ENCODE peak calls at places on chromosomes 7 and 10, in seven cellular contexts. W is progenitor cell of endocrine pancreas; T is hepatocyte; R is glutamatergic neuron; U is activated CD8-positive, alpha-beta T cell treated with anti-CD3 and anti-CD28 coated beads for 36 hours; F is nephron progenitor cell; Y is cardiac fibroblast. O is an unnamed sample.

GRCh38 chr7:106514887-106515286 is 146.1 kb downstream of the CCDC71L start:
- DNase-seq in W (no peak), T (no peak), R (no peak), U (no peak), F (no peak), Y (no peak), O (no peak)

GRCh38 chr7:112160130-112160770 is 45.9 kb downstream of the DOCK4 start:
- DNase-seq in W (no peak), T (peak; percentile 51), R (no peak), U (no peak), F (no peak), Y (peak; percentile 38), O (no peak)

GRCh38 chr7:151448261-151449252 is 8.6 kb upstream of the CRYGN start:
- DNase-seq in W (peak; percentile 63), T (peak; percentile 82), R (peak; percentile 81), U (peak; percentile 86), F (peak; percentile 76), Y (peak; percentile 69), O (peak; percentile 76)

GRCh38 chr10:25896421-25896820 is 37.6 kb upstream of the MYO3A start:
- DNase-seq in W (no peak), T (no peak), R (no peak), U (no peak), F (no peak), Y (no peak), O (no peak)

GRCh38 chr7:114085592-114086490 is 167.0 kb upstream of the PPP1R3A start:
- DNase-seq in W (peak; percentile 67), T (peak; percentile 92), R (peak; percentile 75), U (peak; percentile 46), F (peak; percentile 71), Y (peak; percentile 43), O (peak; percentile 75)

GRCh38 chr10:13271552-13272163 is 28.2 kb downstream of the PHYH start:
- DNase-seq in W (peak; percentile 27), T (peak; percentile 38), R (peak; percentile 78), U (peak; percentile 70), F (peak; percentile 48), Y (peak; percentile 32), O (peak; percentile 53)

GRCh38 chr7:135167360-135167759 is 3.1 kb downstream of the CYREN start:
- DNase-seq in W (no peak), T (no peak), R (no peak), U (no peak), F (no peak), Y (no peak), O (no peak)

GRCh38 chr7:120138497-120138896 is 134.5 kb upstream of the KCND2 start:
- DNase-seq in W (no peak), T (no peak), R (no peak), U (no peak), F (no peak), Y (no peak), O (no peak)

GRCh38 chr7:87190806-87191205 is 28.7 kb downstream of the TMEM243 start:
- DNase-seq in W (no peak), T (no peak), R (no peak), U (no peak), F (no peak), Y (no peak), O (no peak)

GRCh38 chr10:72503241-72503640 is 122.6 kb downstream of the MICU1 start:
- DNase-seq in W (no peak), T (no peak), R (no peak), U (no peak), F (no peak), Y (peak; percentile 80), O (no peak)

GRCh38 chr10:58896229-58896628 is 280.2 kb upstream of the PHYHIPL start:
- DNase-seq in W (no peak), T (peak; percentile 21), R (no peak), U (no peak), F (no peak), Y (no peak), O (no peak)

GRCh38 chr10:131804551-131805295 is 96.1 kb upstream of the PPP2R2D start:
- DNase-seq in W (no peak), T (no peak), R (no peak), U (no peak), F (no peak), Y (no peak), O (no peak)

GRCh38 chr10:127939786-127940330 is 33.0 kb downstream of the PTPRE start:
- DNase-seq in W (no peak), T (no peak), R (no peak), U (no peak), F (no peak), Y (no peak), O (no peak)

GRCh38 chr7:129343099-129343700 is 91.0 kb upstream of the STRIP2 start:
- DNase-seq in W (no peak), T (peak; percentile 57), R (no peak), U (peak; percentile 16), F (no peak), Y (peak; percentile 77), O (no peak)

GRCh38 chr10:15661574-15661973 is 58.1 kb downstream of the ITGA8 start:
- DNase-seq in W (no peak), T (no peak), R (no peak), U (no peak), F (no peak), Y (no peak), O (no peak)

GRCh38 chr7:131115340-131115739 is 212.3 kb upstream of the MKLN1 start:
- DNase-seq in W (no peak), T (no peak), R (no peak), U (no peak), F (no peak), Y (no peak), O (no peak)

GRCh38 chr10:84340632-84341537 is 12.5 kb downstream of the CCSER2 start:
- DNase-seq in W (no peak), T (no peak), R (no peak), U (no peak), F (no peak), Y (no peak), O (no peak)

GRCh38 chr10:121379025-121379424 is 219.2 kb downstream of the FGFR2 start:
- DNase-seq in W (no peak), T (no peak), R (no peak), U (no peak), F (no peak), Y (no peak), O (no peak)

GRCh38 chr10:4947635-4948596 is 15.3 kb upstream of the AKR1C1 start:
- DNase-seq in W (no peak), T (peak; percentile 78), R (no peak), U (no peak), F (no peak), Y (peak; percentile 99), O (no peak)

GRCh38 chr7:54354436-54354835 is 187.7 kb upstream of the VSTM2A start:
- DNase-seq in W (no peak), T (no peak), R (no peak), U (no peak), F (no peak), Y (no peak), O (no peak)

GRCh38 chr7:66666313-66666952 is 37.8 kb downstream of the KCTD7 start:
- DNase-seq in W (no peak), T (no peak), R (no peak), U (no peak), F (no peak), Y (no peak), O (no peak)
- TF ChIP-seq CTCF in W (no peak), T (no peak), R (no peak), U (no peak), F (no peak), Y (no peak), O (no peak)

DNA sequence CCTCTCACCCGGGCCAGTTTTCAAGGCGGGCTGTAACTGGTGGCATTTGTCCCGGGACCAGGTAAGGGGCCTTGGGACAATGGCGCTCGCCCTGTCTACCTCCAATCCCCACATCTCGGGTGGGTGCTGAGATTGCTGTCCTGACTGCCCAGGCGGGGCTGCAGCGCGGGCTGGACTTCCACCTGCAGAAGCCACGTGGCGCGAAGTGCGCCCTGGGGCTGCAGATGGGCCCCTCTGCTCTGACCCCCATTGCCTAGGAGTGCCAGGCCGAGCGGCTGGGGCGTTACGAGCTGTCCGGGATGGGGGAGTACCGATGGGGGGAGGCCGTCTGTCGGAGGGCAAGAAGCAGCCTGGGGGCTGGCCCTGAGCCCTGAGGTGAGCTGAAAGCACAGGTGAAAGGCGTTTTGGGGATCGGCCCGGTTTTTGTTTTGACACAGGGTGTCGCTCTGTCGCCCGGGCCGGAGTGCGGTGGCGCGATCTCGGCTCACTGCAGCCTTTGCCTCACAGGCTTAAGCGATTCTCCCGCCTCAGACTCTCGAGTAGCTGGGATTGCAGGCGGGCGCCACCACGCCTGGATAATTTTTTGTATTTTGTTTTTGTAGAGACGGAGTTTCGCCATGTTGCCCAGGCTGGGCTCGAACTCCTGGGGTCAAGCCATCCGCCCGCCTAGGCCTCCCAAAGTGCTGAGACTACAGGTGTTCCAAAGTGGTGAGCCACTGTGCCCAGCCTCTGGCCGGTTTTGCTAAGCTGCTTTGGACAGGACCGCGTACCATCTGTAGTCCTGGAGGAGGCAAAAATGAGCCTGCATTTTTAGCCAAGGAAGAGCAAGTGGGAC is at the start of gene SFXN2:
- DNase-seq in W (no peak), T (peak; percentile 55), R (peak; percentile 30), U (peak; percentile 73), F (peak; percentile 52), Y (no peak), O (no peak)
- TF ChIP-seq CTCF in W (no peak), T (peak; percentile 2), R (no peak), U (peak; percentile 21), F (no peak), Y (no peak), O (no peak)

GRCh38 chr10:95831515-95831914 is 75.6 kb downstream of the ENTPD1 start:
- DNase-seq in W (no peak), T (no peak), R (no peak), U (peak; percentile 14), F (no peak), Y (no peak), O (no peak)
- TF ChIP-seq CTCF in W (no peak), T (no peak), R (no peak), U (no peak), F (no peak), Y (no peak), O (no peak)

DNA sequence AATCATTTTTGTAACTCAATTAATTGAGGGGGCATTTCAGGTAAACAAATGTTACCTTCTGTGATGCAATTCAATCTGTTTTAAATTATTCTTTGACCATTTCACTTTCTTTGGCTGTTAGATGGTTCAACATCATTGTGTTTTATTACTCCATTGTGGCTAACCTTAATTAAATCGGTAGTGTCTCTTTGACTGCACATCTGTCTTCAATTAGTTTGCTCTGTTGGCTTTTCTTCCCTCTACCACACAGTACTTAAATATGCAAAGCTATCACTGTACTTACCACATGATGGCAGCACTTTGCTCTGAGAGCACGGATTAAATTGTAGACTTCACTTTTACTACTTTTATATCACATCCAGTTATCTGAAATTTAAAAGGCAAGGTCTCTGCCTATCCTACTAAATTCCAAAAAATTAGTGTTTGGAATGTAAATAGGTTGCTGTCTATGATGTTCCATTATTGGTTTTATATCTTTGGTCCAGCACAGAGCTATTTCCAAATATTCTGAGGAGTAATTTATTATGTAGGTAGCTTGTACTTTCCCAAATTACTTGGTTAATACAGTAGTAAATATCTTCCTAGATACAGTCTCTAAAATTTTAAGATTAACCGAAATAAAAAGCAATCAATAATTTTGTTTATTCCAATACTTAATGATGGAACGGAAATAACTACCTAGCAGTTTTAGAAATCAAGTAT is 352.0 kb downstream of the PCLO start:
- DNase-seq in W (no peak), T (peak; percentile 61), R (no peak), U (peak; percentile 9), F (peak; percentile 20), Y (peak; percentile 80), O (peak; percentile 18)
- TF ChIP-seq CTCF in W (peak; percentile 81), T (peak; percentile 84), R (peak; percentile 65), U (peak; percentile 37), F (peak; percentile 61), Y (peak; percentile 67), O (peak; percentile 62)

GRCh38 chr10:69866688-69867461 is 65.2 kb downstream of the COL13A1 start:
- DNase-seq in W (no peak), T (peak; percentile 80), R (peak; percentile 44), U (no peak), F (peak; percentile 63), Y (peak; percentile 80), O (peak; percentile 47)
- TF ChIP-seq CTCF in W (no peak), T (no peak), R (no peak), U (no peak), F (no peak), Y (no peak), O (no peak)

O was measured in endothelial cell.